ENCODE peak calls at places on chromosomes 12 and 14, in nine cellular contexts. D, V, U, T, E, N, B, I and Q are unnamed samples.

GRCh38 chr14:23610815-23611289 is 25.3 kb upstream of the DHRS2 start:
- DNase-seq in D (no peak), V (no peak), U (no peak), T (no peak), E (no peak), N (no peak), B (no peak), I (no peak), Q (no peak)

GRCh38 chr12:129871991-129872969 is 31.5 kb downstream of the TMEM132D start:
- DNase-seq in D (peak), V (no peak), U (no peak), T (no peak), E (no peak), N (no peak), B (no peak), I (no peak), Q (no peak)

GRCh38 chr12:22100952-22101748 is 55.1 kb downstream of the CMAS start:
- DNase-seq in D (peak), V (peak), U (peak), T (peak), E (peak), N (no peak), B (peak), I (peak), Q (peak)

GRCh38 chr12:54258286-54258685 is 21.6 kb downstream of the CBX5 start:
- DNase-seq in D (no peak), V (no peak), U (peak), T (no peak), E (no peak), N (no peak), B (peak), I (no peak), Q (no peak)

GRCh38 chr12:24991209-24992049 is 42.5 kb upstream of the BCAT1 start:
- DNase-seq in D (no peak), V (peak), U (peak), T (no peak), E (peak), N (no peak), B (peak), I (no peak), Q (no peak)

GRCh38 chr12:116346222-116346621 is 68.7 kb upstream of the MED13L start:
- DNase-seq in D (peak), V (no peak), U (peak), T (no peak), E (no peak), N (no peak), B (no peak), I (no peak), Q (no peak)

GRCh38 chr14:56195219-56195618 is 77.0 kb downstream of the PELI2 start:
- DNase-seq in D (no peak), V (no peak), U (no peak), T (no peak), E (no peak), N (no peak), B (no peak), I (no peak), Q (peak)

GRCh38 chr12:30134229-30134628 is 350.5 kb upstream of the TMTC1 start:
- DNase-seq in D (peak), V (no peak), U (no peak), T (no peak), E (no peak), N (no peak), B (no peak), I (no peak), Q (no peak)

GRCh38 chr14:64137657-64138290 is 156.4 kb downstream of the ESR2 start:
- DNase-seq in D (peak), V (no peak), U (no peak), T (no peak), E (no peak), N (no peak), B (peak), I (no peak), Q (no peak)
- TF ChIP-seq CTCF in D (peak), V (no peak), U (peak), T (no peak), E (peak), N (no peak), B (peak), I (no peak), Q (no peak)

DNA sequence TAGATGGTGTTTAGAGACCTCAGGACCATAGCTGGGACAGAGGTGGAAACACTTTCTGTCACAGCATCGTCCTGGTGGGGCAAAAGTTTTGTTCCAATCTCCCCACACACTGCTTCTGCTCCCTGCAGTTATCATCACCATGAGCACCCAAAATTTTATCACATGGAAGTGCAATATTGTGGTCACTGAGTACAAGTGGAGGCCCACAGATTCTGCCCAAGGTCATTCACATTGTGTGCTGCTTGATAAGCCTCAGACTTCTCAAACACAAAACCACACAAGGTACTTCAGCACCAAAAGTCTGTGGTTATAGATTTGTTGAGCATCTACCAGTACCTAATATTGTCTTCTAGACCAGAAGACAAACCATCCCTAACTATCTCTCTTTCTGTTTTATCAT is 554 bp upstream of the KRT77 start:
- DNase-seq in D (no peak), V (no peak), U (no peak), T (no peak), E (no peak), N (no peak), B (no peak), I (no peak), Q (no peak)
- TF ChIP-seq CTCF in D (no peak), V (no peak), U (no peak), T (no peak), E (no peak), N (no peak), B (no peak), I (no peak), Q (no peak)

GRCh38 chr14:92670177-92670576 is 78.2 kb downstream of the LGMN start:
- DNase-seq in D (no peak), V (peak), U (peak), T (no peak), E (peak), N (no peak), B (peak), I (no peak), Q (no peak)
- TF ChIP-seq CTCF in D (no peak), V (no peak), U (peak), T (no peak), E (peak), N (no peak), B (no peak), I (no peak), Q (no peak)

DNA sequence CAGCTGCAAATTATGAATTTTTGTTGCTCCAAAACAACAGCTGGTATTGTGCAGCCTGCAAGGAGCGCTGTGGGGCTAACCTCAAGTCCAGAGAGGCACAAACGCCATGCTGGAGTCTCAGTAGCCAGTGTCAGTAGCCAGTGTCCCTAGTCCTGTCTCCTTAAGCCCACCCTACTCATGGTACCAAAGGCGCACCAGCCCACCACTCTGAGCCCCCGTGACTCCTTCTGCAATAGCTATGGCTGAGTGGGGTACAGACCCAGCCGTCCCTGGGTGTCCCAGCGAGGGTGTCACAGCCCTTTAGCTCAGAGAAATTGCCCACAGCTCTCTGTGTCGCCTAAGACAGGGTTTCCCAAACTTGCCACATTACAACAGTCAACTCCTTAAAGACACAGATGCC is 65.2 kb downstream of the ARL6IP4 start:
- DNase-seq in D (no peak), V (no peak), U (no peak), T (no peak), E (no peak), N (no peak), B (no peak), I (no peak), Q (no peak)
- TF ChIP-seq CTCF in D (no peak), V (no peak), U (no peak), T (no peak), E (no peak), N (no peak), B (no peak), I (no peak), Q (no peak)